ENCODE peak calls at places on chromosome 7, in seven cellular contexts. A, M, G, H, D, J and O are unnamed samples.
A peak's percentile ranks its signal among the peaks of the same experiment; 100 is the strongest.

GRCh38 chr7:7761340-7761973 is 43.0 kb upstream of the RPA3 start:
- DNase-seq in J (no peak), D (peak; percentile 44), G (no peak), M (peak; percentile 74), A (peak; percentile 61), H (peak; percentile 22), O (peak; percentile 71)

GRCh38 chr7:65926588-65926987 is 53.7 kb downstream of the VKORC1L1 start:
- DNase-seq in M (no peak), J (no peak), A (no peak), D (no peak), H (no peak), G (no peak), O (no peak)

GRCh38 chr7:23470290-23471089 is at the start of gene IGF2BP3:
- DNase-seq in H (peak; percentile 92), A (peak; percentile 34), G (peak; percentile 49), J (peak; percentile 89), M (peak; percentile 99), D (no peak), O (peak; percentile 98)

GRCh38 chr7:27868117-27868516 is 128.2 kb downstream of the TAX1BP1 start:
- DNase-seq in G (no peak), J (no peak), H (no peak), A (peak; percentile 30), M (peak; percentile 13), D (no peak), O (no peak)

GRCh38 chr7:40733111-40733510 is 598.3 kb downstream of the SUGCT start:
- DNase-seq in J (no peak), A (no peak), M (peak; percentile 85), G (no peak), H (no peak), D (no peak), O (no peak)

GRCh38 chr7:47672267-47672920 is 90.5 kb upstream of the TNS3 start:
- DNase-seq in J (no peak), M (no peak), A (no peak), D (no peak), G (peak; percentile 59), H (no peak), O (no peak)

GRCh38 chr7:131556912-131557457 is 557 bp upstream of the PODXL start:
- DNase-seq in G (no peak), M (no peak), A (no peak), D (no peak), J (no peak), H (no peak), O (no peak)

GRCh38 chr7:156731651-156732050 is 91.1 kb downstream of the RNF32 start:
- DNase-seq in J (peak; percentile 8), A (no peak), M (no peak), D (no peak), G (no peak), H (no peak), O (no peak)

GRCh38 chr7:32093415-32094408 is 23.5 kb upstream of the PDE1C start:
- DNase-seq in G (no peak), A (peak; percentile 3), M (peak; percentile 97), D (no peak), H (no peak), J (peak; percentile 8), O (peak; percentile 75)

GRCh38 chr7:36278069-36278766 is 111.4 kb upstream of the ANLN start:
- DNase-seq in G (no peak), H (no peak), D (no peak), M (no peak), J (no peak), A (no peak), O (no peak)

GRCh38 chr7:80974396-80975358 is 55.8 kb upstream of the SEMA3C start:
- DNase-seq in A (no peak), M (no peak), H (no peak), J (no peak), G (no peak), D (no peak), O (no peak)

GRCh38 chr7:28355553-28356319 is 56.6 kb upstream of the CREB5 start:
- DNase-seq in A (no peak), G (no peak), M (no peak), J (no peak), D (peak; percentile 93), H (no peak), O (no peak)

GRCh38 chr7:24821045-24821853 is 64.0 kb upstream of the GSDME start:
- DNase-seq in M (peak; percentile 100), A (peak; percentile 99), G (peak; percentile 88), H (no peak), J (peak; percentile 80), D (peak; percentile 20), O (no peak)

GRCh38 chr7:117273325-117274292 is 49.2 kb downstream of the WNT2 start:
- DNase-seq in A (peak; percentile 91), M (no peak), H (no peak), J (no peak), D (no peak), G (no peak), O (no peak)

GRCh38 chr7:42236266-42237161 is 495 bp downstream of the GLI3 start:
- DNase-seq in M (peak; percentile 55), G (no peak), H (no peak), A (peak; percentile 28), J (no peak), D (no peak), O (no peak)

GRCh38 chr7:106166651-106167342 is 54.7 kb upstream of the SYPL1 start:
- DNase-seq in G (peak; percentile 63), D (peak; percentile 54), H (peak; percentile 27), J (peak; percentile 66), M (peak; percentile 78), A (peak; percentile 69), O (peak; percentile 32)

GRCh38 chr7:83365746-83366145 is 203.1 kb upstream of the PCLO start:
- DNase-seq in A (no peak), J (no peak), D (no peak), M (no peak), G (no peak), H (no peak), O (no peak)

GRCh38 chr7:80725181-80725611 is 86.8 kb downstream of the CD36 start:
- DNase-seq in M (no peak), J (no peak), G (no peak), A (no peak), H (no peak), D (no peak), O (no peak)

GRCh38 chr7:1978656-1979590 is 253.8 kb downstream of the MAD1L1 start:
- DNase-seq in G (no peak), H (no peak), M (no peak), A (no peak), J (no peak), D (no peak), O (no peak)